ENCODE peak calls at places on chromosomes 3 and 15, in ten cellular contexts. Y is WERI-Rb-1, B is iris pigment epithelial cell, W is fibroblast of gingiva, A is C1 segment of cervical spinal cord, P is GM03348, V is GM19239, X is left ventricle myocardium inferior, Q is HT-29, S is ovary. N is an unnamed sample.
A peak's percentile ranks its signal among the peaks of the same experiment; 100 is the strongest.

GRCh38 chr3:126350502-126351085 is 6.6 kb downstream of the KLF15 start:
- DNase-seq in W (no peak), Y (peak; percentile 4), A (no peak), B (no peak), Q (no peak), P (no peak), X (no peak), S (peak; percentile 17), V (no peak), N (no peak)

GRCh38 chr3:111735271-111735758 is 123.8 kb upstream of the PHLDB2 start:
- DNase-seq in Y (no peak), S (no peak), V (no peak), P (peak; percentile 61), X (no peak), A (no peak), B (peak; percentile 99), Q (peak; percentile 37), W (peak; percentile 43), N (no peak)

GRCh38 chr15:43133429-43134156 is at the start of gene TMEM62:
- DNase-seq in V (peak; percentile 87), Q (peak; percentile 97), X (peak; percentile 85), P (peak; percentile 88), Y (peak; percentile 79), W (peak; percentile 50), S (peak; percentile 67), B (peak; percentile 46), A (peak; percentile 52), N (peak; percentile 75)

GRCh38 chr3:54874816-54875556 is 52.9 kb downstream of the LRTM1 start:
- DNase-seq in V (no peak), P (no peak), W (peak; percentile 66), X (no peak), Y (no peak), S (no peak), Q (no peak), B (no peak), A (no peak), N (no peak)

GRCh38 chr15:25022233-25022632 is 67.4 kb downstream of the SNRPN start:
- DNase-seq in X (no peak), B (peak; percentile 75), V (no peak), Q (no peak), A (no peak), Y (no peak), W (no peak), S (no peak), P (no peak), N (no peak)

GRCh38 chr3:12180218-12180617 is 21.5 kb upstream of the TIMP4 start:
- DNase-seq in W (peak; percentile 54), P (peak; percentile 60), Y (no peak), V (no peak), Q (peak; percentile 66), X (peak; percentile 49), A (no peak), S (no peak), B (peak; percentile 79), N (no peak)

GRCh38 chr3:195715583-195716266 is 5.1 kb upstream of the MUC20 start:
- DNase-seq in P (no peak), S (no peak), Y (no peak), Q (peak; percentile 42), W (no peak), V (no peak), B (peak; percentile 46), A (no peak), X (no peak), N (peak; percentile 48)

GRCh38 chr3:38136272-38136806 is 588 bp downstream of the ACAA1 start:
- DNase-seq in A (no peak), S (peak; percentile 51), X (no peak), B (peak; percentile 32), Q (no peak), V (no peak), P (peak; percentile 48), W (no peak), Y (no peak), N (no peak)

GRCh38 chr3:163916596-163917560 is 1161.4 kb downstream of the SI start:
- DNase-seq in X (no peak), Q (peak; percentile 73), A (no peak), Y (peak; percentile 41), P (no peak), S (no peak), B (no peak), V (no peak), W (peak; percentile 2), N (peak; percentile 36)

GRCh38 chr3:42823351-42823750 is 14.1 kb downstream of the ACKR2 start:
- DNase-seq in Q (no peak), B (peak; percentile 10), P (no peak), X (no peak), Y (peak; percentile 47), S (no peak), W (no peak), A (no peak), V (no peak), N (no peak)

GRCh38 chr15:58299311-58299850 is 132.4 kb upstream of the LIPC start:
- DNase-seq in Y (no peak), S (no peak), W (peak; percentile 40), A (no peak), P (peak; percentile 53), X (no peak), V (no peak), B (peak; percentile 82), Q (no peak), N (no peak)

GRCh38 chr15:39286706-39287105 is 294.2 kb upstream of the THBS1 start:
- DNase-seq in W (no peak), P (no peak), Y (no peak), V (no peak), A (no peak), Q (no peak), X (no peak), S (no peak), B (no peak), N (no peak)

N was measured in D341Med.